ENCODE peak calls at places on chromosome 7, in four cellular contexts. Z is breast epithelium, J is sigmoid colon, P is SK-N-SH. Q is an unnamed sample.

GRCh38 chr7:31663072-31663471 is 23.9 kb upstream of the PPP1R17 start:
- DNase-seq in Z (no peak), J (no peak), P (no peak), Q (peak)

GRCh38 chr7:73899731-73900142 is 38.8 kb downstream of the TMEM270 start:
- DNase-seq in Z (no peak), J (peak), P (no peak), Q (peak)

GRCh38 chr7:100623951-100624824 is 11.8 kb downstream of the MOSPD3 start:
- DNase-seq in Z (no peak), J (no peak), P (no peak), Q (no peak)

GRCh38 chr7:139623518-139623917 is 100.0 kb downstream of the CLEC2L start:
- DNase-seq in Z (no peak), J (no peak), P (no peak), Q (no peak)

GRCh38 chr7:129670636-129671035 is 59.1 kb downstream of the NRF1 start:
- DNase-seq in Z (no peak), J (no peak), P (no peak), Q (no peak)

GRCh38 chr7:2151235-2151634 is 81.5 kb downstream of the MAD1L1 start:
- DNase-seq in Z (no peak), J (no peak), P (peak), Q (no peak)

GRCh38 chr7:139032473-139032872 is 3.4 kb downstream of the ZC3HAV1L start:
- DNase-seq in Z (no peak), J (no peak), P (no peak), Q (no peak)

GRCh38 chr7:130896051-130896881 is 162.3 kb upstream of the KLF14 start:
- DNase-seq in Z (no peak), J (no peak), P (no peak), Q (no peak)

GRCh38 chr7:154503962-154504550 is 451.9 kb downstream of the DPP6 start:
- DNase-seq in Z (no peak), J (no peak), P (peak), Q (no peak)

GRCh38 chr7:138500892-138501291 is 40.8 kb downstream of the TRIM24 start:
- DNase-seq in Z (no peak), J (no peak), P (no peak), Q (no peak)

GRCh38 chr7:143285454-143285756 is 647 bp downstream of the TMEM139 start:
- DNase-seq in Z (peak), J (no peak), P (no peak), Q (no peak)

GRCh38 chr7:44282601-44283171 is 42.7 kb downstream of the CAMK2B start:
- DNase-seq in Z (no peak), J (peak), P (peak), Q (no peak)

GRCh38 chr7:98418636-98419315 is 17.9 kb upstream of the BAIAP2L1 start:
- DNase-seq in Z (no peak), J (no peak), P (peak), Q (no peak)

GRCh38 chr7:154907651-154908620 is 95.0 kb downstream of the PAXIP1 start:
- DNase-seq in Z (no peak), J (peak), P (peak), Q (no peak)

GRCh38 chr7:132394283-132395003 is 181.8 kb downstream of the PLXNA4 start:
- DNase-seq in Z (no peak), J (no peak), P (peak), Q (no peak)

GRCh38 chr7:156046031-156046560 is 233.8 kb upstream of the SHH start:
- DNase-seq in Z (no peak), J (peak), P (no peak), Q (no peak)

GRCh38 chr7:133829336-133829897 is 297.7 kb upstream of the LRGUK start:
- DNase-seq in Z (no peak), J (no peak), P (no peak), Q (no peak)

GRCh38 chr7:117809958-117810357 is 63.3 kb downstream of the CTTNBP2 start:
- DNase-seq in Z (no peak), J (no peak), P (no peak), Q (no peak)

GRCh38 chr7:157292770-157293412 is 43.9 kb upstream of the DNAJB6 start:
- DNase-seq in Z (no peak), J (no peak), P (peak), Q (no peak)

GRCh38 chr7:151871189-151871735 is 5.7 kb downstream of the PRKAG2 start:
- DNase-seq in Z (no peak), J (no peak), P (no peak), Q (no peak)

GRCh38 chr7:96303105-96303685 is 18.7 kb downstream of the SLC25A13 start:
- DNase-seq in Z (no peak), J (no peak), P (no peak), Q (no peak)

GRCh38 chr7:137943132-137943551 is 58.7 kb downstream of the CREB3L2 start:
- DNase-seq in Z (no peak), J (no peak), P (no peak), Q (no peak)

GRCh38 chr7:114334992-114335391 is 79.6 kb upstream of the FOXP2 start:
- DNase-seq in Z (no peak), J (no peak), P (no peak), Q (no peak)

GRCh38 chr7:129436335-129436923 is 2.2 kb downstream of the STRIP2 start:
- DNase-seq in Z (no peak), J (no peak), P (no peak), Q (no peak)

GRCh38 chr7:159198016-159198724 is 53.5 kb upstream of the VIPR2 start:
- DNase-seq in Z (no peak), J (no peak), P (no peak), Q (peak)
- H3K27ac ChIP-seq in Z (no peak), J (no peak), P (no peak), Q (no peak)

DNA sequence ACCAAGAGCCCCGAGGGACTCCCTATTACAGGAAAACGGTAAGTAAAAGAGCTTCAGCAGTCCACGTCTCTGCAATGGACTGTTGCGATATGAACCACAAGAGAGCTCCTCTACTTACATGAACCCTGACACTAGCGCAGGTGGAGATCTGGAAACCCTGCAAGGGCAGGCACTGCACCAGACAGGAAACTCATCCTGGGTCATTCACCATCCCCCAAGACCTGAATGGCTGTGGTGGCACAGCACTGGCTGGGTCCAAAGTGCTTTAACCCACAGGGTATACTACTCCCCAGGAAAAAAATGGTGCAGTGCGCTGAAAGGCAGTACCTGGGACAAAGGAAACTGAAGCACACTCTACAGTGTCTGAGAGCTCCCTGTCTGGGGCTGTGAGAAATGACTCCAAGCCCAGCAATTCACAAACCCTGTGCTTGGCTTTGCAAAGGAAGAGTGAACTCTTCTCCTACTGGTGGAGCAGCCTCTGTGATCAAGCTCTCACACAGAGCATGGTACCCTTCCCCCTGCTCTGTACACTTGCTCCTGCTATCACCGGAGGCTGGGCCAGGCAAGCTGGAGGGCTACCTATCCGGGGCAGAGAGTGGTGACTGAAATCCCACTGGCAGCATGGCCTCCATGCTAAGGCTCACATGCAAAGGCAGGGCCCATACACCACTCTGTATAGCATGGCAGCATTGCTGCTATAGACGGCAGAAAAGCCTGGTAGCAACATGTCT is 44.9 kb downstream of the HIBADH start:
- DNase-seq in Z (no peak), J (no peak), P (no peak), Q (no peak)
- TF ChIP-seq POLR2AphosphoS5 in Z (no peak), J (no peak), P (no peak), Q (no peak)

GRCh38 chr7:39088730-39089129 is 111.0 kb downstream of the POU6F2 start:
- DNase-seq in Z (no peak), J (no peak), P (no peak), Q (no peak)
- H3K27ac ChIP-seq in Z (no peak), J (no peak), P (no peak), Q (no peak)

DNA sequence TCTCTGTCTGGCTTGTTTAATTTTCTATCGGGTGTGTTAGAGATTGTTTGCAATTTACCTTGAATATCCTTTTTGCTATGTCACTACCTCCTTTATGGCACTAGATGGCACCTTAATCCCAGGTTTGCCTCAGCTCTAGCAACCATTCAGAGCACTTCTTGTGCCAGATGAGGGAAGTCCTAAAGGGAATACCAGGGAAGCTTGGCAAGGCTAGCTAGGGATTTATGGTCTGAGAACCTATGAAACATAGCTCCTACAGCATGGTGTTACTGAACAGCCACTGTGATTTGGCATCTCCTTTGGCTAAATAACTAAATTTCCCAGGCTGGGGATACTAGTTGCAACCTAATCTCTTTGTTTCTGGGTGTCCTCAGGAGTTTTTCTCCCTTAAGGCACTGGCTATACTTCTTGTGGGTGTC is 69.0 kb upstream of the VOPP1 start:
- DNase-seq in Z (peak), J (peak), P (peak), Q (no peak)
- TF ChIP-seq POLR2AphosphoS5 in Z (no peak), J (peak), P (no peak), Q (peak)

DNA sequence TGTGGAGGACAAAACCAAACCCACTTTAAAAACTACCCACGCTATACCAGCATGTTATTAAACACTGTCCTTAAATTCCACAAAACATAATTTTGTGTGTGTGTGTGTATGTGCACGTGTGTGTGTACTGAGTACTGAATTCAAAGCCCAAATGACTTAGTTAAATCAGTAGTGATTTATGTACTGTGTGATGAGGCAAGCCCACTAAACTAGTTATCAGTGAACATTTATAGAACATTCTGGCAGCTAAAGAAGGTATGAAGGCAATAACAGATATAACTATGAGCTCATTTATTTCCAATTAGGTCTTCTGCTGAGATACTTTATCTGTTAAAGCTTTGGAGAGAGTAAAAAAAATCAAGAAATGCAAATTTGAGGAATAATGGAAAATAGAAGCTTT is 115.1 kb downstream of the CPED1 start:
- DNase-seq in Z (no peak), J (no peak), P (no peak), Q (no peak)
- H3K27ac ChIP-seq in Z (no peak), J (no peak), P (no peak), Q (no peak)

GRCh38 chr7:68734431-68734830 is 863.8 kb upstream of the AUTS2 start:
- DNase-seq in Z (no peak), J (no peak), P (no peak), Q (no peak)
- TF ChIP-seq POLR2AphosphoS5 in Z (no peak), J (no peak), P (no peak), Q (no peak)

Q was measured in esophagus muscularis mucosa.